ENCODE peak calls at places on chromosomes 7 and 10, in eight cellular contexts. U, P, V, W, D, O, I and J are unnamed samples.
A peak's percentile ranks its signal among the peaks of the same experiment; 100 is the strongest.

GRCh38 chr10:133084491-133084890 is 3.2 kb upstream of the ADGRA1 start:
- ATAC-seq in O (no peak), D (no peak), U (no peak), W (no peak), I (no peak), P (no peak), V (no peak), J (no peak)

GRCh38 chr10:69414036-69415018 is 2.4 kb downstream of the TACR2 start:
- ATAC-seq in D (no peak), P (no peak), I (no peak), U (no peak), O (no peak), W (no peak), V (no peak), J (no peak)

GRCh38 chr10:102227050-102227449 is 951 bp downstream of the ELOVL3 start:
- ATAC-seq in P (no peak), W (no peak), D (no peak), I (no peak), O (peak; percentile 8), V (no peak), U (no peak), J (no peak)

GRCh38 chr10:35422236-35422635 is 85.9 kb downstream of the CCNY start:
- ATAC-seq in U (no peak), P (no peak), W (no peak), V (peak; percentile 70), D (no peak), O (no peak), I (no peak), J (no peak)

GRCh38 chr10:1354776-1355435 is 298.7 kb downstream of the WDR37 start:
- ATAC-seq in P (no peak), D (no peak), O (no peak), I (no peak), W (no peak), V (no peak), U (no peak), J (no peak)

GRCh38 chr7:101547916-101548599 is 81.0 kb downstream of the MYL10 start:
- ATAC-seq in P (no peak), W (no peak), O (no peak), V (no peak), D (no peak), I (no peak), U (no peak), J (no peak)

GRCh38 chr7:38542156-38542555 is 89.0 kb downstream of the AMPH start:
- ATAC-seq in O (no peak), W (no peak), V (no peak), U (no peak), I (no peak), P (no peak), D (no peak), J (peak; percentile 63)

GRCh38 chr7:23338439-23338838 is 39.3 kb downstream of the MALSU1 start:
- ATAC-seq in V (no peak), O (no peak), P (no peak), W (no peak), D (no peak), U (no peak), I (no peak), J (no peak)

GRCh38 chr7:31811650-31812461 is 124.8 kb downstream of the PPP1R17 start:
- ATAC-seq in U (no peak), O (peak; percentile 94), V (no peak), P (no peak), W (no peak), I (peak; percentile 93), D (no peak), J (peak; percentile 81)

GRCh38 chr7:132333301-132333700 is 243.0 kb downstream of the PLXNA4 start:
- ATAC-seq in I (no peak), D (no peak), W (no peak), P (no peak), U (no peak), O (no peak), V (no peak), J (no peak)

GRCh38 chr7:28328161-28328560 is 84.2 kb upstream of the CREB5 start:
- ATAC-seq in P (no peak), W (no peak), D (no peak), U (no peak), V (no peak), I (no peak), O (no peak), J (no peak)

GRCh38 chr10:79910836-79911235 is 38.1 kb downstream of the SFTPD start:
- ATAC-seq in D (no peak), I (no peak), O (no peak), V (no peak), U (no peak), W (no peak), P (no peak), J (no peak)

GRCh38 chr10:73865459-73866442 is 8.6 kb downstream of the CAMK2G start:
- ATAC-seq in U (no peak), P (no peak), D (no peak), V (peak; percentile 49), I (peak; percentile 95), O (peak; percentile 74), W (no peak), J (peak; percentile 42)

GRCh38 chr7:68256295-68256694 is 1259.7 kb downstream of the TYW1 start:
- ATAC-seq in U (no peak), D (no peak), O (no peak), W (no peak), V (no peak), I (no peak), P (no peak), J (no peak)

GRCh38 chr10:28587970-28588290 is 55.0 kb downstream of the WAC start:
- ATAC-seq in D (peak; percentile 39), P (no peak), I (no peak), U (no peak), O (peak; percentile 79), V (peak; percentile 53), W (no peak), J (no peak)

GRCh38 chr7:130420943-130421578 is 19.8 kb downstream of the CEP41 start:
- ATAC-seq in I (no peak), P (no peak), D (no peak), O (no peak), W (no peak), U (no peak), V (no peak), J (no peak)

GRCh38 chr10:5775705-5776104 is 37.5 kb downstream of the GDI2 start:
- ATAC-seq in I (no peak), W (peak; percentile 31), V (no peak), P (no peak), D (peak; percentile 18), O (peak; percentile 36), U (no peak), J (no peak)

GRCh38 chr7:36188266-36188665 is 35.2 kb downstream of the EEPD1 start:
- ATAC-seq in U (peak; percentile 22), D (no peak), W (no peak), V (no peak), I (peak; percentile 57), O (no peak), P (no peak), J (no peak)

GRCh38 chr7:96901822-96902412 is 103.4 kb upstream of the DLX6 start:
- ATAC-seq in W (no peak), P (no peak), U (no peak), O (no peak), D (no peak), V (no peak), I (no peak), J (no peak)

GRCh38 chr7:50379082-50379481 is 71.1 kb downstream of the FIGNL1 start:
- ATAC-seq in I (peak; percentile 61), O (no peak), W (peak; percentile 93), V (no peak), D (peak; percentile 85), P (peak; percentile 79), U (peak; percentile 56), J (no peak)

GRCh38 chr7:9874182-9874581 is 1099.5 kb upstream of the PHF14 start:
- ATAC-seq in U (no peak), V (no peak), I (no peak), D (no peak), P (no peak), O (no peak), W (no peak), J (no peak)

GRCh38 chr7:80593869-80594587 is 44.4 kb upstream of the CD36 start:
- ATAC-seq in P (no peak), D (no peak), W (no peak), O (peak; percentile 21), U (no peak), V (no peak), I (no peak), J (no peak)

GRCh38 chr10:28677889-28678686 is 767 bp downstream of the BAMBI start:
- ATAC-seq in P (peak; percentile 18), U (peak; percentile 19), D (peak; percentile 11), O (peak; percentile 57), V (peak; percentile 8), I (no peak), W (peak; percentile 29), J (no peak)

GRCh38 chr10:32005050-32005449 is 51.2 kb downstream of the KIF5B start:
- ATAC-seq in O (peak; percentile 51), V (peak; percentile 91), D (peak; percentile 76), W (peak; percentile 63), P (peak; percentile 84), I (peak; percentile 90), U (peak; percentile 82), J (no peak)
- TF ChIP-seq POLR2AphosphoS5 in O (no peak), V (peak; percentile 3), D (no peak), W (peak; percentile 14), P (no peak), I (no peak), U (no peak), J (no peak)

DNA sequence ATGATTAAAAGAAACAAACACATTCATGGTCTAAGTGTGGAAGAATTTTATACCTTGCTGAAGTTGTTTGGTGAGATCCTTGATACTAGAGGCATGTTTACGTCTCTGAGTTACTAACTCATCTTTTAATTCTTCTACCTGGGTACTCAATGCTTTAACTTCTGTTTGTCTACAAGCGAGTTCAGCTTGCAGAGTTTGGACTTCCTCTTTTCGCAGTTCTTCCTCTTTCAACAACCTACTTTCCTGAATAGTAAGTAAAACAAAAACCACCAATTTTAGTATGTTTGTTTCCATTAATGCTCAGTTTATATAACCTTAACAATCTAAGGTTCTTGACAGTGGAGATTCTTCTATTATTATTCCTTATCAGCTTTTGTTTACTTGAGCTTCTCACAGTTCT is 42.9 kb downstream of the CCDC186 start:
- ATAC-seq in W (no peak), V (no peak), P (no peak), I (peak; percentile 80), U (no peak), D (no peak), O (no peak), J (no peak)
- TF ChIP-seq POLR2AphosphoS5 in W (no peak), V (no peak), P (no peak), I (no peak), U (no peak), D (no peak), O (no peak), J (no peak)

DNA sequence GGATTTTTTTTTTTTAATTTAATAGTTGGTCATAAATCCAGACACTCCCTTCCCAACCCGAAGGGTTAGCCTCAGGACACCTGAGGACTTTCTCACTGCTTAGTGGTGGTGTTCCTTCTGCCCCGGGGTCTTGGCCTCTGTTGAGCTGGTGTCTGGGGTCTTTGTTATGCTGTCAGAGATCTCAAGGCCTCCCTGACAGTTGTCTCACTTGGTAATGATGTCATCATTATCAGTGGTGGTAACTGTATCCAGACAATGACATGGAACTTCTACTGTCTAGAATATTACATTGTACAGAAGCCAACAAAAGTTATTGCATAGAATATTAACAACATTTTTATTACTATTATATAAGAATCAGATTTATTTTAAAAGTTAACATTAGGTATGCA is 32.9 kb downstream of the PPP2R2D start:
- ATAC-seq in P (no peak), I (no peak), O (no peak), U (no peak), D (no peak), W (no peak), V (peak; percentile 67), J (no peak)
- TF ChIP-seq POLR2AphosphoS5 in P (no peak), I (no peak), O (no peak), U (no peak), D (no peak), W (no peak), V (no peak), J (no peak)

GRCh38 chr7:73717991-73718405 is 1.5 kb downstream of the STX1A start:
- ATAC-seq in O (no peak), U (no peak), P (peak; percentile 37), V (no peak), W (no peak), D (no peak), I (peak; percentile 49), J (no peak)
- TF ChIP-seq POLR2AphosphoS5 in O (no peak), U (no peak), P (no peak), V (no peak), W (no peak), D (no peak), I (no peak), J (no peak)